ENCODE peak calls at places on chromosomes 5 and 9, in four cellular contexts. One of them, this sample, is unnamed.
A peak's percentile ranks its signal among the peaks of the same experiment; 100 is the strongest.

GRCh38 chr5:127976525-127976924 is 107.0 kb upstream of the SLC12A2 start:
- DNase-seq in PC-3: no peak
- DNase-seq in H9: no peak
- DNase-seq in esophagus muscularis mucosa: no peak
- DNase-seq in this sample: no peak

GRCh38 chr5:56638061-56638621 is 177.2 kb upstream of the MAP3K1 start:
- DNase-seq in esophagus muscularis mucosa: no peak
- DNase-seq in PC-3: no peak
- DNase-seq in H9: no peak
- DNase-seq in this sample: no peak

GRCh38 chr9:13857521-13857920 is 456.4 kb downstream of the NFIB start:
- DNase-seq in esophagus muscularis mucosa: no peak
- DNase-seq in H9: no peak
- DNase-seq in PC-3: peak; percentile 72
- DNase-seq in this sample: no peak

GRCh38 chr5:180323929-180324632 is 29.1 kb downstream of the GFPT2 start:
- DNase-seq in PC-3: no peak
- DNase-seq in H9: no peak
- DNase-seq in esophagus muscularis mucosa: no peak
- DNase-seq in this sample: no peak

GRCh38 chr9:87875839-87876545 is 6.7 kb upstream of the SPATA31E1 start:
- DNase-seq in H9: peak; percentile 25
- DNase-seq in esophagus muscularis mucosa: peak; percentile 87
- DNase-seq in PC-3: no peak
- DNase-seq in this sample: no peak

GRCh38 chr5:148966348-148966747 is 96.5 kb downstream of the SH3TC2 start:
- DNase-seq in esophagus muscularis mucosa: no peak
- DNase-seq in H9: no peak
- DNase-seq in PC-3: no peak
- DNase-seq in this sample: no peak

GRCh38 chr9:68685770-68686169 is 19.3 kb upstream of the PIP5K1B start:
- DNase-seq in esophagus muscularis mucosa: peak; percentile 29
- DNase-seq in H9: peak; percentile 58
- DNase-seq in PC-3: peak; percentile 51
- DNase-seq in this sample: no peak

GRCh38 chr5:95027151-95027721 is 257.7 kb downstream of the MCTP1 start:
- DNase-seq in esophagus muscularis mucosa: no peak
- DNase-seq in H9: no peak
- DNase-seq in PC-3: no peak
- DNase-seq in this sample: no peak

GRCh38 chr5:97601651-97602050 is 418.6 kb upstream of the RIOK2 start:
- DNase-seq in PC-3: no peak
- DNase-seq in esophagus muscularis mucosa: no peak
- DNase-seq in H9: no peak
- DNase-seq in this sample: no peak

DNA sequence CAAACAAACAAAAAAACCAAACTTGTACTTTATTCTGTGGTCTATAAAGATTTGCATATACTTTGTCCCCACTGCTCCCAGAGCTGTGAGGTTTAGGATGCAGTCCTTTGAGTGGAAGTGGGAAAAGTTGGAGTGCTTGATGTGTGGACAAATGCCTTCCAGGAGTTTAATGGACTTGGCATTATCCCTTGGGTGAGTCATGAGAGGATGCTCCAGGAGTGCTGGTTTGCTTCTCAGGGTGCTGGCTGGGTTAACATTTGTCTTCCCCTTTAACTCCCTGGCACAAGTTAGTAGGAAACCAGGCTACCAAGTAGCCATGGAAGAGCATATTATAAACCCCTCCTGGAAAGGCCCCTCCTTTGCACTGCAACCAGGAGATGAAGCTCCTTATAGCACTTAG is 417.4 kb upstream of the RIOK2 start:
- DNase-seq in PC-3: peak; percentile 11
- DNase-seq in esophagus muscularis mucosa: no peak
- DNase-seq in H9: no peak
- DNase-seq in this sample: no peak
- H3K9me3 ChIP-seq in PC-3: no peaks in the 10 kb centered on the region
- H3K9me3 ChIP-seq in esophagus muscularis mucosa: peaks cover 35% of the 10 kb centered on the region
- H3K9me3 ChIP-seq in H9: no peaks in the 10 kb centered on the region
- H3K9me3 ChIP-seq in this sample: peaks cover 3% of the 10 kb centered on the region

GRCh38 chr9:80294318-80294717 is 722.6 kb downstream of the TLE4 start:
- DNase-seq in H9: no peak
- DNase-seq in esophagus muscularis mucosa: no peak
- DNase-seq in PC-3: no peak
- DNase-seq in this sample: no peak

GRCh38 chr9:80292231-80292630 is 720.5 kb downstream of the TLE4 start:
- DNase-seq in H9: no peak
- DNase-seq in esophagus muscularis mucosa: no peak
- DNase-seq in PC-3: no peak
- DNase-seq in this sample: no peak

GRCh38 chr9:80294955-80295354 is 723.2 kb downstream of the TLE4 start:
- DNase-seq in esophagus muscularis mucosa: no peak
- DNase-seq in PC-3: no peak
- DNase-seq in H9: no peak
- DNase-seq in this sample: no peak
- H3K9me3 ChIP-seq in esophagus muscularis mucosa: peaks cover 7% of the 10 kb centered on the region
- H3K9me3 ChIP-seq in PC-3: no peaks in the 10 kb centered on the region
- H3K9me3 ChIP-seq in H9: no peaks in the 10 kb centered on the region
- H3K9me3 ChIP-seq in this sample: no peaks in the 10 kb centered on the region

DNA sequence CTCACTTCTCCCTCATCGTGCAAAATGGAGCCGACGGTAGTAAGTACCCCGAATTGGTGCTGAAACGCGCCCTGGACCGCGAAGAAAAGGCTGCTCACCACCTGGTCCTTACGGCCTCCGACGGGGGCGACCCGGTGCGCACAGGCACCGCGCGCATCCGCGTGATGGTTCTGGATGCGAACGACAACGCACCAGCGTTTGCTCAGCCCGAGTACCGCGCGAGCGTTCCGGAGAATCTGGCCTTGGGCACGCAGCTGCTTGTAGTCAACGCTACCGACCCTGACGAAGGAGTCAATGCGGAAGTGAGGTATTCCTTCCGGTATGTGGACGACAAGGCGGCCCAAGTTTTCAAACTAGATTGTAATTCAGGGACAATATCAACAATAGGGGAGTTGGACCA is 979 bp downstream of the PCDHGA12 start:
- DNase-seq in PC-3: no peak
- DNase-seq in H9: no peak
- DNase-seq in esophagus muscularis mucosa: no peak
- DNase-seq in this sample: no peak
- H3K9me3 ChIP-seq in PC-3: peaks cover 4% of the 10 kb centered on the region
- H3K9me3 ChIP-seq in H9: peaks cover 23% of the 10 kb centered on the region
- H3K9me3 ChIP-seq in esophagus muscularis mucosa: peaks cover 100% of the 10 kb centered on the region
- H3K9me3 ChIP-seq in this sample: peaks cover 8% of the 10 kb centered on the region

GRCh38 chr5:153939101-153939500 is 99.6 kb downstream of the FAM114A2 start:
- DNase-seq in H9: no peak
- DNase-seq in PC-3: no peak
- DNase-seq in esophagus muscularis mucosa: no peak
- DNase-seq in this sample: no peak
- H3K9me3 ChIP-seq in H9: peaks cover 34% of the 10 kb centered on the region
- H3K9me3 ChIP-seq in PC-3: no peaks in the 10 kb centered on the region
- H3K9me3 ChIP-seq in esophagus muscularis mucosa: peaks cover 68% of the 10 kb centered on the region
- H3K9me3 ChIP-seq in this sample: peaks cover 5% of the 10 kb centered on the region

GRCh38 chr5:40121236-40121635 is 558.5 kb upstream of the PTGER4 start:
- DNase-seq in H9: no peak
- DNase-seq in PC-3: no peak
- DNase-seq in esophagus muscularis mucosa: no peak
- DNase-seq in this sample: no peak
- H3K9me3 ChIP-seq in H9: peaks cover 22% of the 10 kb centered on the region
- H3K9me3 ChIP-seq in PC-3: peaks cover 36% of the 10 kb centered on the region
- H3K9me3 ChIP-seq in esophagus muscularis mucosa: peaks cover 4% of the 10 kb centered on the region
- H3K9me3 ChIP-seq in this sample: no peaks in the 10 kb centered on the region

GRCh38 chr5:141149812-141150211 is at the start of gene PCDHB6:
- DNase-seq in esophagus muscularis mucosa: no peak
- DNase-seq in H9: no peak
- DNase-seq in PC-3: no peak
- DNase-seq in this sample: no peak
- H3K9me3 ChIP-seq in esophagus muscularis mucosa: peaks cover 68% of the 10 kb centered on the region
- H3K9me3 ChIP-seq in H9: peaks cover 9% of the 10 kb centered on the region
- H3K9me3 ChIP-seq in PC-3: no peaks in the 10 kb centered on the region
- H3K9me3 ChIP-seq in this sample: no peaks in the 10 kb centered on the region

DNA sequence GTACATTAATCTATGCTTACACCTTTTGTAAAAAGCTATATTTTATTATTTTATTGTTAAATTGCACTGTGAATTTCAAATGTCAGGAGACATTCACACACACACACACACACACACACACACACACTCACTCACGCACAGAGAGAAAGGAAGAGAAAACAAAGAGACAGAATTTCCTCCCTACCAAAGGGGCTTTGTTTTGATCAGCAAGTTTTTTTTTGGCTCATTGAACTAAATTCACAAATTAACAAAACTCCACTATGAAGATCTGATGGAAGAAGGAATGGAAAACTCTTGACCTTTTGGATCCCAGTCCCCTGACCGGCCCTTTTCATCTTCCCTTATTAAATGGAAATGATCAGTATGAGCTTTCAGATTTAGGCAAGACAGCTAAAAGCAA is 161.2 kb downstream of the PDE4D start:
- DNase-seq in PC-3: no peak
- DNase-seq in esophagus muscularis mucosa: no peak
- DNase-seq in H9: no peak
- DNase-seq in this sample: no peak
- H3K9me3 ChIP-seq in PC-3: no peaks in the 10 kb centered on the region
- H3K9me3 ChIP-seq in esophagus muscularis mucosa: no peaks in the 10 kb centered on the region
- H3K9me3 ChIP-seq in H9: no peaks in the 10 kb centered on the region
- H3K9me3 ChIP-seq in this sample: no peaks in the 10 kb centered on the region

GRCh38 chr5:1066676-1067075 is 45.2 kb downstream of the SLC12A7 start:
- DNase-seq in PC-3: no peak
- DNase-seq in esophagus muscularis mucosa: no peak
- DNase-seq in H9: no peak
- DNase-seq in this sample: no peak
- H3K9me3 ChIP-seq in PC-3: no peaks in the 10 kb centered on the region
- H3K9me3 ChIP-seq in esophagus muscularis mucosa: no peaks in the 10 kb centered on the region
- H3K9me3 ChIP-seq in H9: no peaks in the 10 kb centered on the region
- H3K9me3 ChIP-seq in this sample: no peaks in the 10 kb centered on the region

This sample was measured in T-helper 17 cell.